ENCODE peak calls at places on chromosomes 6 and 20, in eight cellular contexts. Z, Q, R, B, U, I, K and N are unnamed samples. For H3K9me3 and H3K4me1, the result is how much of the 10 kb centered on the place peaks cover.

GRCh38 chr20:62473717-62474584 is 1.8 kb downstream of the GATA5 start:
- DNase-seq in R (no peak), Q (no peak), Z (no peak), B (no peak), U (no peak), K (no peak), I (no peak), N (no peak)

GRCh38 chr20:53291548-53291947 is 302.1 kb downstream of the ZNF217 start:
- DNase-seq in K (no peak), Q (no peak), I (no peak), R (no peak), U (no peak), Z (peak), B (no peak), N (no peak)

GRCh38 chr6:148548065-148548748 is 198.6 kb upstream of the UST start:
- DNase-seq in B (no peak), Z (no peak), K (no peak), Q (no peak), R (peak), I (no peak), U (no peak), N (no peak)

GRCh38 chr6:80003841-80004198 is 629 bp upstream of the TTK start:
- DNase-seq in I (no peak), B (no peak), K (no peak), R (no peak), Q (no peak), Z (no peak), U (no peak), N (no peak)

GRCh38 chr20:17505664-17506517 is 25.3 kb downstream of the BFSP1 start:
- DNase-seq in Z (peak), B (peak), R (peak), U (no peak), Q (no peak), K (no peak), I (no peak), N (no peak)

GRCh38 chr20:35871311-35871771 is 83.0 kb downstream of the SCAND1 start:
- DNase-seq in I (no peak), R (peak), K (no peak), Z (peak), U (no peak), Q (no peak), B (peak), N (peak)

GRCh38 chr6:132713355-132714134 is at the start of gene VNN1:
- DNase-seq in B (no peak), I (no peak), Q (peak), Z (no peak), R (peak), K (no peak), U (peak), N (no peak)

GRCh38 chr6:37201726-37202125 is 31.8 kb downstream of the PIM1 start:
- DNase-seq in U (no peak), I (no peak), Z (no peak), B (no peak), R (no peak), Q (no peak), K (no peak), N (no peak)

GRCh38 chr20:37651932-37652331 is 41.9 kb upstream of the CTNNBL1 start:
- DNase-seq in Z (peak), Q (no peak), I (no peak), U (no peak), K (no peak), B (no peak), R (no peak), N (no peak)

GRCh38 chr6:134495893-134496253 is 178.0 kb upstream of the SGK1 start:
- DNase-seq in U (no peak), Q (no peak), I (no peak), K (no peak), B (no peak), Z (no peak), R (no peak), N (no peak)

GRCh38 chr20:12936020-12936419 is 72.8 kb upstream of the SPTLC3 start:
- DNase-seq in K (no peak), B (no peak), R (no peak), Q (no peak), Z (no peak), U (no peak), I (no peak), N (no peak)

GRCh38 chr6:16292942-16293341 is 54.6 kb downstream of the GMPR start:
- DNase-seq in Q (no peak), I (no peak), Z (no peak), R (no peak), U (no peak), B (no peak), K (no peak), N (no peak)

GRCh38 chr6:165426892-165427291 is 117.5 kb upstream of the C6orf118 start:
- DNase-seq in U (no peak), Z (no peak), K (no peak), I (no peak), B (no peak), Q (no peak), R (no peak), N (no peak)

GRCh38 chr20:24647713-24648112 is 178.3 kb downstream of the SYNDIG1 start:
- DNase-seq in Z (no peak), U (no peak), Q (no peak), B (no peak), K (no peak), I (no peak), R (no peak), N (no peak)

GRCh38 chr6:35719407-35719829 is 17.4 kb upstream of the ARMC12 start:
- DNase-seq in R (no peak), Q (no peak), I (no peak), B (no peak), U (no peak), K (no peak), Z (no peak), N (peak)
- H3K27ac ChIP-seq in R (no peak), Q (peak), I (no peak), B (no peak), U (peak), K (peak), Z (no peak), N (peak)

DNA sequence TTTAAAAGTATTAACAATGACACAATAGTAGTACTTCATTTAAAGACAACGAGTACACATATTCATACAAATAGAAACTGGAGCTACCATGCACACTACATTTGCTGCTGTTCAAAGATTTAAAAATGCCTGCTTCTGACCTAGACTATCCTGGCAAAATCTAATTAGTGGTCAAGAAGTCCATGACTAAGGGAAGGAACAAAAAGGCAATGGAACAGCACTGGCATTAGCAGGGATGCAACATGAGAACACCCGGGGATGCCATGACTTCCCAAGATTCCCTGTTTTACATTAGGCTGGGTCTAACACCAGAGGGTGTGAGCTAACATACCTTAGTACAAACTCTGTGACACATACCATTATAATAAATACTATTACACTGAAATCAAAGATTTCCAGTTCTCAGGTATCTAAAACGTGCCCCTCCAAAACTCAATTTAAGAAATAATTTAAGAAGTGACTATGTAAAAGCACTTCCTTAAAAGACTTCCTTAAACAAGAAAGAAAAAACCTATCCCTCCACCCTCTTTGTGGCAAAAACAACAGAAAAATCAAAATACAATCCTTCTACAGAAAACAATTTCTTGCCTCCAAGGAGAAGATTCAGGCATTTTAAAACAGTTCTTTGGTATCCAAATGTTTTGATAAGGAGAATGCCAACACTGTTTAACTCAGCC is 25.5 kb downstream of the CHD6 start:
- DNase-seq in Z (no peak), B (no peak), Q (no peak), R (peak), U (no peak), I (no peak), K (no peak), N (no peak)
- H3K9me3 ChIP-seq in Z (under half), B (under half), Q (under half), R (under half), U (under half), I (under half), K (under half), N (under half)

GRCh38 chr6:33082702-33083101 is 6.9 kb downstream of the HLA-DPB1 start:
- DNase-seq in K (peak), R (peak), U (no peak), Q (no peak), B (no peak), I (no peak), Z (no peak), N (no peak)
- H3K4me1 ChIP-seq in K (under half), R (under half), U (under half), Q (under half), B (under half), I (under half), Z (under half), N (under half)

GRCh38 chr20:63964412-63964811 is 5.3 kb downstream of the ZNF512B start:
- DNase-seq in Q (no peak), U (no peak), R (no peak), Z (no peak), B (no peak), K (no peak), I (no peak), N (peak)
- H3K27ac ChIP-seq in Q (no peak), U (no peak), R (no peak), Z (no peak), B (no peak), K (no peak), I (no peak), N (no peak)

DNA sequence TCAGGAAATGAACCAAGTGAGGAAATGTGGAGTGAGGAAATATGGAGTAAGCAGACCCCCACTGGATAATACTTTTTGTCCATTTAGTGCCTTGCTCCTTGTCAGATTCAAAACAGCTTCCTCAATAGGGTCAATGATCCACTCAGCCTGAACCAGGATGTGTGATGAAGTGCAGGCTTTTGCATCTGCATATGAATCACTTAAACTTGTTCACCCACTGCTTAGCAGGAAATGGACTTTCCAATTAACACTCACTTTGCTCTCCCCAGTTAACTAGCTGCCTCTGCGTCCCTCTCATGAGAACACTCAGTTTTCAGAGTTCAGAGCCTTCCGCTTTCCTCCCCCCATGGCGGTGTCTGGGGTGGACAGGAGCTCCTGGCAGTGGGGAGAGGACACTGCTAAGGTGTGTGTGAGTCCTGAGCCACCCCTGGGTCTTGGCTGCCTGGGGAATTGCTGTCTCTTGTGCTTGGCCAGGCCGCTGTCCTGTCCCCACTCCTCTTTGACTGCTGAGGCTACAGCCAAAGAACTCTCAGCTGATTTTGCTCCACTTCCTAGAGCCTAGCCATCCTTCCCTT is 621.8 kb downstream of the CDH26 start:
- DNase-seq in B (no peak), K (no peak), Z (peak), I (no peak), R (no peak), Q (no peak), U (no peak), N (no peak)
- H3K9me3 ChIP-seq in B (under half), K (under half), Z (under half), I (under half), R (under half), Q (under half), U (under half), N (under half)